ENCODE peak calls at places on chromosomes 5 and 9, in seven cellular contexts. V, U, I, P, Y, O and K are unnamed samples.
A peak's percentile ranks its signal among the peaks of the same experiment; 100 is the strongest.

GRCh38 chr9:92385001-92385400 is 19.4 kb downstream of the OGN start:
- DNase-seq in V (no peak), U (peak; percentile 57), I (peak; percentile 69), P (no peak), Y (peak; percentile 40), O (no peak), K (no peak)

GRCh38 chr9:117644133-117644532 is 60.1 kb upstream of the TLR4 start:
- DNase-seq in V (no peak), U (no peak), I (no peak), P (no peak), Y (no peak), O (no peak), K (no peak)

GRCh38 chr9:108257387-108257786 is 598.4 kb downstream of the ACTL7B start:
- DNase-seq in V (no peak), U (no peak), I (no peak), P (no peak), Y (no peak), O (no peak), K (no peak)

GRCh38 chr5:142819816-142820215 is 49.6 kb downstream of the ARHGAP26 start:
- DNase-seq in V (no peak), U (peak; percentile 79), I (no peak), P (no peak), Y (peak; percentile 60), O (no peak), K (no peak)

GRCh38 chr5:157770665-157771064 is 27.2 kb downstream of the LSM11 start:
- DNase-seq in V (no peak), U (no peak), I (no peak), P (no peak), Y (no peak), O (no peak), K (no peak)

GRCh38 chr5:35608881-35609779 is 8.5 kb upstream of the SPEF2 start:
- DNase-seq in V (no peak), U (no peak), I (no peak), P (no peak), Y (no peak), O (no peak), K (no peak)

GRCh38 chr5:149935431-149935901 is 9.1 kb downstream of the PDE6A start:
- DNase-seq in V (no peak), U (no peak), I (no peak), P (no peak), Y (no peak), O (no peak), K (no peak)

GRCh38 chr9:124520206-124520596 is 13.0 kb upstream of the NR5A1 start:
- DNase-seq in V (no peak), U (no peak), I (no peak), P (no peak), Y (no peak), O (no peak), K (no peak)

DNA sequence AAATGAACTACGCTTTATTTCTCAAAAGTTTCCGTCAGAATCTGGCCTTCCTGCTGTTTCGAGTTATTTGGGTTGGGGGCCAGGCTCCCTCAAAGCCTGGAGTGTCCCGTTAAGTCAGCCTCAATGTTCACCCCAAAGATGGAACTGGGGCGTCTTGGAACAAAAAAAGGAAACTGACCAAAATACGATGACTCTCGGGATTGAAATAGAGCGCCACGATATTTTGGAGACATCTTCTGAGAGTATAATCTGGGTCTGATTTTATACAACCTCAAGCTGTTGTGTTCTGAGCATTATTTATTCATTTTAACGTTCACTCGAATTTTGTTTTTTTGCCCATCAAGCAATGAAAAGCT is 28.1 kb downstream of the TLX3 start:
- DNase-seq in V (no peak), U (no peak), I (no peak), P (no peak), Y (no peak), O (no peak), K (no peak)
- TF ChIP-seq CTCF in V (no peak), U (no peak), I (no peak), P (no peak), Y (no peak), O (no peak), K (no peak)

GRCh38 chr5:73435640-73436534 is 12.7 kb downstream of the FOXD1 start:
- DNase-seq in V (no peak), U (no peak), I (no peak), P (no peak), Y (no peak), O (peak; percentile 79), K (no peak)
- H3K4me3 ChIP-seq in V (peak overlapping the region; percentile 41), U (no peak overlapping the region), I (no peak overlapping the region), P (peak overlapping the region; percentile 50), Y (no peak overlapping the region), O (peak overlapping the region; percentile 43), K (peak overlapping the region; percentile 46)

GRCh38 chr9:114096041-114096511 is 3.0 kb downstream of the KIF12 start:
- DNase-seq in V (no peak), U (no peak), I (no peak), P (no peak), Y (no peak), O (peak; percentile 52), K (no peak)
- TF ChIP-seq CTCF in V (peak; percentile 19), U (peak; percentile 15), I (no peak), P (no peak), Y (peak; percentile 9), O (peak; percentile 55), K (peak; percentile 44)

DNA sequence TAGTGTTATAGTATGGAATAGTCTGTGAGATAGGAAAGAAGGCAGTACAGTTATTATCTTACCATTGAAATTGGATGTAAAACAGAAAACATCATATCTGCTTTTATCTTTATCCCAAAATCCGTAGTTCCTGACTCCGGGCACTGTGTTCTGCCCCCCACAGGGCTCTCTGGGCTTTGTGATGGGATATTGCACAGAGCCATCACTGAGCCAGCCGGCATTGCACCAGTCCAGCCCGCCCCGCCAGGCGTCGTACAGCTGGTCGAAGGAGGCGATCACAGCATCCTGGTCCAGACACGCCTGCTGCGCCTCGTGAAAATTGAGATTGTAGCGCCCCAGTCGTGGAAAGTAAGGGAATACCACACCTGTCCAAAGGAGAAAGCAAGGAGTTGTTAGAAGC is 76.4 kb downstream of the HAPLN1 start:
- DNase-seq in V (no peak), U (no peak), I (no peak), P (no peak), Y (no peak), O (no peak), K (no peak)
- H3K4me3 ChIP-seq in V (no peak overlapping the region), U (no peak overlapping the region), I (no peak overlapping the region), P (no peak overlapping the region), Y (no peak overlapping the region), O (no peak overlapping the region), K (no peak overlapping the region)

GRCh38 chr5:32450952-32451351 is 6.4 kb upstream of the ZFR start:
- DNase-seq in V (no peak), U (no peak), I (no peak), P (no peak), Y (no peak), O (peak; percentile 33), K (no peak)
- TF ChIP-seq CTCF in V (peak; percentile 30), U (peak; percentile 36), I (no peak), P (no peak), Y (no peak), O (peak; percentile 46), K (peak; percentile 44)

GRCh38 chr5:41336471-41336870 is 123.1 kb upstream of the C6 start:
- DNase-seq in V (no peak), U (no peak), I (no peak), P (no peak), Y (no peak), O (no peak), K (no peak)
- H3K4me3 ChIP-seq in V (no peak overlapping the region), U (no peak overlapping the region), I (no peak overlapping the region), P (no peak overlapping the region), Y (no peak overlapping the region), O (no peak overlapping the region), K (no peak overlapping the region)

DNA sequence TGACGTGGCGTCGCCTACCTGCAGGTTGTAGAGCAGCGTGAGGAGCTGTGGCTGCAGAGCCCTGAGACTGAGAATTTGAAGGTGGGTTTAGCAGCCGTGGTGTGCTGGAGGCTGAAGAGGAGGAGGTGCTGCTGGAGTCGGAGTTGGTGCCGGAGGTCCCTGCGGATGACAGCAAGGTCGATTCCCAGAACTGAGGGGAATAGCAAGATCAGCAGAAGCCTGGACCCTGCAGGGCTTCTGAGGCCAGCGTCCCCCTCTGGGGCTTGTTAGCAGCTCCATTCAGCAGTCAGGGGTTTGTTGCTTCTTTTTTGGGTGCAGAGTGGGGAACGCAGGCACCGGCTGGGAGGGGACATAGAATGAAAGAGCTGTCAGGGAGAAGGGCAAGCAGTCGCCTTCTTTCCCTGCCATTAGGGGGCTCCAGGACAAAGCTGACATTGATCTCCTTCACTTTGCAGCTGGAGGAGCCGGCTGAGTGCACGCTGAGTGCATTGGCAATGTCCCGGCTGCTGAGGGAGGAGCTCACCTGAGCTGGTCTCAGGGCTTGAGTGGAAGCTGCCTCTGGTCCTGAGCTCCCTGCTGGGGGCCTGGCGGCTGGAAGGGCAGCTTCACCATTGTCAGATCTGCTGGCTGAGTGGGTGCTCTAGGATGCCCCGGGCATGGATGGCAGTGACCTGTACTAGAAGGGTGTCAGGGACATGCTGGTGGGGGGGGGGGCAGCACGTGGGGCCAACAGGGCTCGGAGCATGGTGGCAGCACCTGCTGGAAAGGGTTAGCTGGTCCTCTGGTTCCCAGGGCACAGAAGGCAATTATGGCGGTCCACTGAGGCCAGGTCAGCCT is 20.8 kb downstream of the OBP2B start:
- DNase-seq in V (no peak), U (no peak), I (no peak), P (no peak), Y (peak; percentile 11), O (peak; percentile 61), K (no peak)
- TF ChIP-seq CTCF in V (no peak), U (peak; percentile 8), I (no peak), P (peak; percentile 43), Y (peak; percentile 20), O (peak; percentile 51), K (peak; percentile 45)

GRCh38 chr9:89178162-89179120 is at the start of gene SHC3:
- DNase-seq in V (no peak), U (peak; percentile 51), I (peak; percentile 81), P (no peak), Y (peak; percentile 58), O (peak; percentile 62), K (peak; percentile 41)
- H3K4me3 ChIP-seq in V (peak within 1 kb of the TSS; percentile 69), U (peak within 1 kb of the TSS; percentile 59), I (peak within 1 kb of the TSS; percentile 61), P (peak within 1 kb of the TSS; percentile 67), Y (peak within 1 kb of the TSS; percentile 66), O (peak within 1 kb of the TSS; percentile 62), K (peak within 1 kb of the TSS; percentile 83)

GRCh38 chr9:95346021-95346420 is 28.5 kb upstream of the FANCC start:
- DNase-seq in V (no peak), U (no peak), I (no peak), P (no peak), Y (no peak), O (no peak), K (no peak)
- TF ChIP-seq CTCF in V (no peak), U (no peak), I (no peak), P (no peak), Y (no peak), O (no peak), K (no peak)